ENCODE peak calls at places on chromosomes 1 and 21, in eight cellular contexts. One of them, this sample, is unnamed.

GRCh38 chr1:164902491-164902890 is 343.5 kb downstream of the PBX1 start:
- ATAC-seq in gastrocnemius medialis: no peak
- ATAC-seq in A549: no peak
- ATAC-seq in HCT116: no peak
- ATAC-seq in upper lobe of left lung: no peak
- ATAC-seq in heart left ventricle: no peak
- ATAC-seq in K562: no peak
- ATAC-seq in body of pancreas: no peak
- ATAC-seq in this sample: no peak

GRCh38 chr1:10996100-10996499 is 16.4 kb upstream of the TARDBP start:
- ATAC-seq in gastrocnemius medialis: no peak
- ATAC-seq in A549: no peak
- ATAC-seq in HCT116: no peak
- ATAC-seq in upper lobe of left lung: no peak
- ATAC-seq in heart left ventricle: no peak
- ATAC-seq in K562: no peak
- ATAC-seq in body of pancreas: no peak
- ATAC-seq in this sample: no peak

GRCh38 chr1:62213075-62213914 is 18.6 kb downstream of the L1TD1 start:
- ATAC-seq in gastrocnemius medialis: no peak
- ATAC-seq in A549: no peak
- ATAC-seq in HCT116: no peak
- ATAC-seq in upper lobe of left lung: no peak
- ATAC-seq in heart left ventricle: no peak
- ATAC-seq in K562: no peak
- ATAC-seq in body of pancreas: no peak
- ATAC-seq in this sample: no peak

GRCh38 chr1:66533804-66534745 is at the start of gene SGIP1:
- ATAC-seq in gastrocnemius medialis: peak
- ATAC-seq in A549: no peak
- ATAC-seq in HCT116: no peak
- ATAC-seq in upper lobe of left lung: peak
- ATAC-seq in heart left ventricle: peak
- ATAC-seq in K562: peak
- ATAC-seq in body of pancreas: peak
- ATAC-seq in this sample: peak

GRCh38 chr1:232486454-232487202 is 143.3 kb downstream of the SIPA1L2 start:
- ATAC-seq in gastrocnemius medialis: peak
- ATAC-seq in A549: no peak
- ATAC-seq in HCT116: no peak
- ATAC-seq in upper lobe of left lung: no peak
- ATAC-seq in heart left ventricle: peak
- ATAC-seq in K562: no peak
- ATAC-seq in body of pancreas: no peak
- ATAC-seq in this sample: no peak

GRCh38 chr1:236673284-236673919 is 12.9 kb upstream of the ACTN2 start:
- ATAC-seq in gastrocnemius medialis: peak
- ATAC-seq in A549: no peak
- ATAC-seq in HCT116: no peak
- ATAC-seq in upper lobe of left lung: peak
- ATAC-seq in heart left ventricle: peak
- ATAC-seq in K562: no peak
- ATAC-seq in body of pancreas: no peak
- ATAC-seq in this sample: peak

GRCh38 chr1:166884971-166885370 is 8.9 kb upstream of the TADA1 start:
- ATAC-seq in gastrocnemius medialis: no peak
- ATAC-seq in A549: no peak
- ATAC-seq in HCT116: no peak
- ATAC-seq in upper lobe of left lung: no peak
- ATAC-seq in heart left ventricle: no peak
- ATAC-seq in K562: no peak
- ATAC-seq in body of pancreas: no peak
- ATAC-seq in this sample: no peak

GRCh38 chr1:223301346-223301745 is 62.6 kb downstream of the SUSD4 start:
- ATAC-seq in gastrocnemius medialis: no peak
- ATAC-seq in A549: no peak
- ATAC-seq in HCT116: no peak
- ATAC-seq in upper lobe of left lung: no peak
- ATAC-seq in heart left ventricle: no peak
- ATAC-seq in K562: no peak
- ATAC-seq in body of pancreas: no peak
- ATAC-seq in this sample: no peak

GRCh38 chr1:62725255-62725654 is 37.1 kb upstream of the DOCK7 start:
- ATAC-seq in gastrocnemius medialis: no peak
- ATAC-seq in A549: no peak
- ATAC-seq in HCT116: no peak
- ATAC-seq in upper lobe of left lung: peak
- ATAC-seq in heart left ventricle: no peak
- ATAC-seq in K562: no peak
- ATAC-seq in body of pancreas: no peak
- ATAC-seq in this sample: no peak

GRCh38 chr1:36322085-36322785 is 1.2 kb downstream of the EVA1B start:
- ATAC-seq in gastrocnemius medialis: no peak
- ATAC-seq in A549: no peak
- ATAC-seq in HCT116: peak
- ATAC-seq in upper lobe of left lung: peak
- ATAC-seq in heart left ventricle: no peak
- ATAC-seq in K562: no peak
- ATAC-seq in body of pancreas: no peak
- ATAC-seq in this sample: no peak

GRCh38 chr1:236282159-236282716 is 480 bp upstream of the ERO1B start:
- ATAC-seq in gastrocnemius medialis: no peak
- ATAC-seq in A549: peak
- ATAC-seq in HCT116: peak
- ATAC-seq in upper lobe of left lung: no peak
- ATAC-seq in heart left ventricle: no peak
- ATAC-seq in K562: peak
- ATAC-seq in body of pancreas: no peak
- ATAC-seq in this sample: no peak

GRCh38 chr1:117561551-117561950 is 44.3 kb upstream of the TENT5C start:
- ATAC-seq in gastrocnemius medialis: no peak
- ATAC-seq in A549: no peak
- ATAC-seq in HCT116: no peak
- ATAC-seq in upper lobe of left lung: no peak
- ATAC-seq in heart left ventricle: no peak
- ATAC-seq in K562: no peak
- ATAC-seq in body of pancreas: no peak
- ATAC-seq in this sample: no peak

GRCh38 chr1:4284976-4285375 is 369.4 kb upstream of the AJAP1 start:
- ATAC-seq in gastrocnemius medialis: no peak
- ATAC-seq in A549: no peak
- ATAC-seq in HCT116: no peak
- ATAC-seq in upper lobe of left lung: no peak
- ATAC-seq in heart left ventricle: no peak
- ATAC-seq in K562: no peak
- ATAC-seq in body of pancreas: no peak
- ATAC-seq in this sample: no peak

GRCh38 chr1:8938232-8939117 is 7.2 kb upstream of the CA6 start:
- ATAC-seq in gastrocnemius medialis: no peak
- ATAC-seq in A549: no peak
- ATAC-seq in HCT116: no peak
- ATAC-seq in upper lobe of left lung: no peak
- ATAC-seq in heart left ventricle: no peak
- ATAC-seq in K562: no peak
- ATAC-seq in body of pancreas: no peak
- ATAC-seq in this sample: no peak

GRCh38 chr1:32286763-32287162 is 5.1 kb upstream of the HDAC1 start:
- ATAC-seq in gastrocnemius medialis: no peak
- ATAC-seq in A549: no peak
- ATAC-seq in HCT116: no peak
- ATAC-seq in upper lobe of left lung: no peak
- ATAC-seq in heart left ventricle: no peak
- ATAC-seq in K562: no peak
- ATAC-seq in body of pancreas: no peak
- ATAC-seq in this sample: no peak

GRCh38 chr1:117580882-117581281 is 25.0 kb upstream of the TENT5C start:
- ATAC-seq in gastrocnemius medialis: no peak
- ATAC-seq in A549: no peak
- ATAC-seq in HCT116: no peak
- ATAC-seq in upper lobe of left lung: no peak
- ATAC-seq in heart left ventricle: no peak
- ATAC-seq in K562: no peak
- ATAC-seq in body of pancreas: no peak
- ATAC-seq in this sample: no peak

GRCh38 chr1:214120951-214121350 is 133.2 kb downstream of the PROX1 start:
- ATAC-seq in gastrocnemius medialis: no peak
- ATAC-seq in A549: no peak
- ATAC-seq in HCT116: no peak
- ATAC-seq in upper lobe of left lung: no peak
- ATAC-seq in heart left ventricle: no peak
- ATAC-seq in K562: no peak
- ATAC-seq in body of pancreas: no peak
- ATAC-seq in this sample: no peak

GRCh38 chr1:225882008-225882698 is at the start of gene TMEM63A:
- ATAC-seq in gastrocnemius medialis: peak
- ATAC-seq in A549: peak
- ATAC-seq in HCT116: peak
- ATAC-seq in upper lobe of left lung: peak
- ATAC-seq in heart left ventricle: peak
- ATAC-seq in K562: peak
- ATAC-seq in body of pancreas: peak
- ATAC-seq in this sample: peak

DNA sequence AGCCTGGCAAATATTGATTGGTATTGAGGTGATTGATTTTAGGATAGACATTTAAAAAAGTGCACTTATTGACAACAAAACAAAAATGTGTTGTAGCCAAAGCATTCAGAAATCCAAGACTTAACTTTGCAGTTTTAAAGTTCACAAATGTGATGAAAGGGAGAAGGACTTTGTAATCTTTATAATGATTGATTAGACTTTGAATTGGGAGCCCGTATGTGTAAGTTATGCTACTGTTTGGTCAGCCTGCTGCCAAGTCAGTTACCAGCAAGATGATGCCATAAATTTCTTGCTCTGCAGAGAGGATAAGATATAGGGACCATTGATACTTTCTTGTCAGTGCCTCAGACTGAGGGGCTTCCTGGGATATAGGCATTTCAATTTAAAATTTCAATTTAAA is 39.5 kb downstream of the TBX19 start:
- ATAC-seq in gastrocnemius medialis: no peak
- ATAC-seq in A549: no peak
- ATAC-seq in HCT116: no peak
- ATAC-seq in upper lobe of left lung: no peak
- ATAC-seq in heart left ventricle: no peak
- ATAC-seq in K562: no peak
- ATAC-seq in body of pancreas: no peak
- ATAC-seq in this sample: no peak
- TF ChIP-seq POLR2A in gastrocnemius medialis: no peak
- TF ChIP-seq POLR2A in A549: no peak
- TF ChIP-seq POLR2A in HCT116: no peak
- TF ChIP-seq POLR2A in upper lobe of left lung: no peak
- TF ChIP-seq POLR2A in heart left ventricle: no peak
- TF ChIP-seq POLR2A in K562: no peak
- TF ChIP-seq POLR2A in body of pancreas: no peak
- TF ChIP-seq POLR2A in this sample: no peak

DNA sequence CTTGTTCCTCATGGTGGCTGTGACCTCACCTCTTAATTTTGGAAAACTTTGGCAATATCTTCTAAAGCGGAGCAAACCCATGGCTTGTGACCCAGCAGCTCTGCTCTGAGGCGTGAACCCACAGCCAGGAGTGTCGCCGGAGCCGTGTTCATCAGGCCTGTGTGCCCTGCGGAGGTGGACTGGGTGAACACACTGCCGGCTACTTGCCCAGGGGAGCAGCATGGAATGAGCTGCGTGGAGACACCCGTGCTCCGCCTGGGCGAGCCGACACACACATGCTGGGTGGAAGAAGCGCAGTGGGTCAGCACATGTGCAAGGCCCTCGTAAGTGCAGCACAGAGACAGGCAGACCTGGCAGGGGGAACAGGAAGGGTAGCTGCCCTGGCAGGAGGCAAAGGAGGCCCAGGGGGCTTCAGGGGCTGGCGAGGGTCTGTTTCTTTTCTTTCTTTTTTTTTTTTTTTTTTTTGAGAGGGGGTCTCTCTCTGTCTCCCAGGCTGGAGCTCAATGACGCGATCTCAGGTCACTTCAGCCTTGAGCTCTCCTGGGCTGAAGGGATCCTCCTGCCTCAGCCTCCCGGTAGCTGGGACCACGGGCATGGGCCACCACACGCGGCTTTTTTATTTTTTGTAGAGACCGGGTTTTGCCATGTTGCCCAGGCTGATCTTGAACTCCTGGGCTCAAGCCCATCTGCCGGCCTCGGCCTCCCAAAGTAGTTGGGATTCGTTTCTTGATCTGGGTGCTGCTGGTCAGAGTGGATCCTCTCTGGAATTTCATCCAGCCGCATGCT is 41.8 kb downstream of the AGPAT3 start:
- ATAC-seq in gastrocnemius medialis: no peak
- ATAC-seq in A549: no peak
- ATAC-seq in HCT116: no peak
- ATAC-seq in upper lobe of left lung: no peak
- ATAC-seq in heart left ventricle: no peak
- ATAC-seq in K562: no peak
- ATAC-seq in body of pancreas: no peak
- ATAC-seq in this sample: no peak
- TF ChIP-seq POLR2A in gastrocnemius medialis: no peak
- TF ChIP-seq POLR2A in A549: no peak
- TF ChIP-seq POLR2A in HCT116: no peak
- TF ChIP-seq POLR2A in upper lobe of left lung: no peak
- TF ChIP-seq POLR2A in heart left ventricle: no peak
- TF ChIP-seq POLR2A in K562: no peak
- TF ChIP-seq POLR2A in body of pancreas: no peak
- TF ChIP-seq POLR2A in this sample: no peak

DNA sequence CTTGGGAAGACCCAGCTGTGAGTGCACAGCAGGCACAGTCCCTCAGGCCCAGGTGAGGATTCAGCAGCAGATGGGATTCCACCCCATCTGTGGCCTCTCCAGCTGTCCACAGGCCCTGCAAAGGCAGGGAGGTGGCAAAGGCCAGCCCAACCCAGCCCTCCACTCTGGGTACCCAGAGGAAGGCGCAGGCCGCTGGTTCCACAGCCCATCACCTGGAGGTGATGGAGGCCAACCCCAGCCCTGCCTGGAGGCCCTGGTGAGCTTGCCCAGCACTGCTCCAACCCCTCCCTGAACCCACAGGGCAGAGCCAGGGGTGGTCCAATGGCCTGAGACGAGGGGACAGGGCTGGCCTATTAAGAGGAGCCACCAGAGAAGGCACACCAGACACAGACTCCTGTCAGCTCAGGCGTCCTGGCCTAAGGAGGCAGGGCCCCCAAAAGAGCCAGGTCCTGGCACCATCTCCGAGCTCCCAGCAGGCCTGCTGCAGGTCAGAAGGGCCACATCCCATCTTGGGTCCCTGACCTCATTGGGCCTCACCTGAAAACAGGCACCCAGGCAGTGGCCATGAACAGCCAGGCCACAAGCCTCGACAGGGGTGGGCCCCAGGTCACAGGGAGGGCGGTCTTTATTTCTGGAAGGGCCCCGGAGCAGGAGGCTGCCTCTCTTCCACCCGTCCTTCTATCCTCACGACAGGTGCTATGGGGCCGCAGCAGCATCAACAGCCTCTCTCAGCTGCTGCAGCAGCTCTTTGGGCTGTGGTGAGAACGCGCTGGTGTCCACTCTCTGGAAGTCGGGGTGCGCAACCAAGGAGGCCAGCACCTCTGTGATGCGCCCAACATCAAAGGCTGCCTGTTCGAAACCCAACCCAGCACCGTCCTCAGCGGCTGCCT is 3.2 kb downstream of the JMJD4 start:
- ATAC-seq in gastrocnemius medialis: no peak
- ATAC-seq in A549: no peak
- ATAC-seq in HCT116: no peak
- ATAC-seq in upper lobe of left lung: no peak
- ATAC-seq in heart left ventricle: no peak
- ATAC-seq in K562: no peak
- ATAC-seq in body of pancreas: no peak
- ATAC-seq in this sample: no peak
- TF ChIP-seq POLR2A in gastrocnemius medialis: no peak
- TF ChIP-seq POLR2A in A549: no peak
- TF ChIP-seq POLR2A in HCT116: no peak
- TF ChIP-seq POLR2A in upper lobe of left lung: no peak
- TF ChIP-seq POLR2A in heart left ventricle: no peak
- TF ChIP-seq POLR2A in K562: peak
- TF ChIP-seq POLR2A in body of pancreas: no peak
- TF ChIP-seq POLR2A in this sample: no peak

GRCh38 chr21:27555996-27556395 is 589.1 kb upstream of the ADAMTS5 start:
- ATAC-seq in gastrocnemius medialis: no peak
- ATAC-seq in A549: no peak
- ATAC-seq in HCT116: no peak
- ATAC-seq in upper lobe of left lung: no peak
- ATAC-seq in heart left ventricle: no peak
- ATAC-seq in K562: no peak
- ATAC-seq in body of pancreas: no peak
- ATAC-seq in this sample: no peak
- TF ChIP-seq POLR2A in gastrocnemius medialis: no peak
- TF ChIP-seq POLR2A in A549: no peak
- TF ChIP-seq POLR2A in HCT116: no peak
- TF ChIP-seq POLR2A in upper lobe of left lung: no peak
- TF ChIP-seq POLR2A in heart left ventricle: no peak
- TF ChIP-seq POLR2A in K562: no peak
- TF ChIP-seq POLR2A in body of pancreas: no peak
- TF ChIP-seq POLR2A in this sample: no peak